ENCODE peak calls at places on chromosome 13, in four cellular contexts. One of them, this sample, is unnamed. For H3K4me1 and H3K27me3, the result is how much of the 10 kb centered on the place peaks cover.

GRCh38 chr13:38519229-38519910 is 167.5 kb upstream of the FREM2 start:
- DNase-seq in CD4-positive, alpha-beta memory T cell: no peak
- DNase-seq in heart right ventricle: no peak
- DNase-seq in iPS DF 6.9: no peak
- DNase-seq in this sample: no peak

GRCh38 chr13:44523176-44524017 is 52.7 kb downstream of the TSC22D1 start:
- DNase-seq in CD4-positive, alpha-beta memory T cell: no peak
- DNase-seq in heart right ventricle: no peak
- DNase-seq in iPS DF 6.9: no peak
- DNase-seq in this sample: no peak

GRCh38 chr13:95404141-95404882 is 103.1 kb upstream of the ABCC4 start:
- DNase-seq in CD4-positive, alpha-beta memory T cell: peak
- DNase-seq in heart right ventricle: peak
- DNase-seq in iPS DF 6.9: peak
- DNase-seq in this sample: peak

GRCh38 chr13:28313579-28313978 is 175.2 kb downstream of the PAN3 start:
- DNase-seq in CD4-positive, alpha-beta memory T cell: no peak
- DNase-seq in heart right ventricle: no peak
- DNase-seq in iPS DF 6.9: no peak
- DNase-seq in this sample: no peak

GRCh38 chr13:57634829-57635165 is 3.3 kb downstream of the PCDH17 start:
- DNase-seq in CD4-positive, alpha-beta memory T cell: no peak
- DNase-seq in heart right ventricle: peak
- DNase-seq in iPS DF 6.9: no peak
- DNase-seq in this sample: peak

GRCh38 chr13:114143806-114144605 is 11.6 kb upstream of the RASA3 start:
- DNase-seq in CD4-positive, alpha-beta memory T cell: no peak
- DNase-seq in heart right ventricle: no peak
- DNase-seq in iPS DF 6.9: no peak
- DNase-seq in this sample: no peak

GRCh38 chr13:80048802-80049201 is 292.1 kb downstream of the SPRY2 start:
- DNase-seq in CD4-positive, alpha-beta memory T cell: no peak
- DNase-seq in heart right ventricle: peak
- DNase-seq in iPS DF 6.9: no peak
- DNase-seq in this sample: peak

GRCh38 chr13:102309110-102309509 is 92.7 kb downstream of the FGF14 start:
- DNase-seq in CD4-positive, alpha-beta memory T cell: no peak
- DNase-seq in heart right ventricle: no peak
- DNase-seq in iPS DF 6.9: no peak
- DNase-seq in this sample: no peak

GRCh38 chr13:51148952-51149573 is 38.0 kb upstream of the C13orf42 start:
- DNase-seq in CD4-positive, alpha-beta memory T cell: no peak
- DNase-seq in heart right ventricle: peak
- DNase-seq in iPS DF 6.9: no peak
- DNase-seq in this sample: no peak

GRCh38 chr13:58994778-58995177 is 1169.0 kb downstream of the DIAPH3 start:
- DNase-seq in CD4-positive, alpha-beta memory T cell: no peak
- DNase-seq in heart right ventricle: no peak
- DNase-seq in iPS DF 6.9: no peak
- DNase-seq in this sample: no peak

GRCh38 chr13:31044658-31045620 is 112.5 kb downstream of the TEX26 start:
- DNase-seq in CD4-positive, alpha-beta memory T cell: peak
- DNase-seq in heart right ventricle: no peak
- DNase-seq in iPS DF 6.9: no peak
- DNase-seq in this sample: no peak

GRCh38 chr13:97495678-97496077 is 61.7 kb downstream of the RAP2A start:
- DNase-seq in CD4-positive, alpha-beta memory T cell: no peak
- DNase-seq in heart right ventricle: no peak
- DNase-seq in iPS DF 6.9: no peak
- DNase-seq in this sample: no peak

GRCh38 chr13:99636728-99637353 is 135.6 kb downstream of the TM9SF2 start:
- DNase-seq in CD4-positive, alpha-beta memory T cell: no peak
- DNase-seq in heart right ventricle: no peak
- DNase-seq in iPS DF 6.9: no peak
- DNase-seq in this sample: no peak

GRCh38 chr13:50611117-50611781 is 232.2 kb downstream of the DLEU7 start:
- DNase-seq in CD4-positive, alpha-beta memory T cell: peak
- DNase-seq in heart right ventricle: no peak
- DNase-seq in iPS DF 6.9: no peak
- DNase-seq in this sample: no peak

GRCh38 chr13:57631607-57632275 is at the start of gene PCDH17:
- DNase-seq in CD4-positive, alpha-beta memory T cell: no peak
- DNase-seq in heart right ventricle: peak
- DNase-seq in iPS DF 6.9: no peak
- DNase-seq in this sample: peak

GRCh38 chr13:102277286-102277685 is 124.6 kb downstream of the FGF14 start:
- DNase-seq in CD4-positive, alpha-beta memory T cell: no peak
- DNase-seq in heart right ventricle: peak
- DNase-seq in iPS DF 6.9: no peak
- DNase-seq in this sample: no peak

GRCh38 chr13:50323440-50324070 is 308.3 kb downstream of the KCNRG start:
- DNase-seq in CD4-positive, alpha-beta memory T cell: no peak
- DNase-seq in heart right ventricle: no peak
- DNase-seq in iPS DF 6.9: no peak
- DNase-seq in this sample: no peak

GRCh38 chr13:112140366-112140765 is 73.4 kb downstream of the SOX1 start:
- DNase-seq in CD4-positive, alpha-beta memory T cell: no peak
- DNase-seq in heart right ventricle: no peak
- DNase-seq in iPS DF 6.9: no peak
- DNase-seq in this sample: peak

GRCh38 chr13:77545626-77546412 is 10.3 kb downstream of the SCEL start:
- DNase-seq in CD4-positive, alpha-beta memory T cell: no peak
- DNase-seq in heart right ventricle: no peak
- DNase-seq in iPS DF 6.9: no peak
- DNase-seq in this sample: no peak

GRCh38 chr13:113748101-113748861 is 10.7 kb upstream of the TMEM255B start:
- DNase-seq in CD4-positive, alpha-beta memory T cell: no peak
- DNase-seq in heart right ventricle: no peak
- DNase-seq in iPS DF 6.9: no peak
- DNase-seq in this sample: no peak

DNA sequence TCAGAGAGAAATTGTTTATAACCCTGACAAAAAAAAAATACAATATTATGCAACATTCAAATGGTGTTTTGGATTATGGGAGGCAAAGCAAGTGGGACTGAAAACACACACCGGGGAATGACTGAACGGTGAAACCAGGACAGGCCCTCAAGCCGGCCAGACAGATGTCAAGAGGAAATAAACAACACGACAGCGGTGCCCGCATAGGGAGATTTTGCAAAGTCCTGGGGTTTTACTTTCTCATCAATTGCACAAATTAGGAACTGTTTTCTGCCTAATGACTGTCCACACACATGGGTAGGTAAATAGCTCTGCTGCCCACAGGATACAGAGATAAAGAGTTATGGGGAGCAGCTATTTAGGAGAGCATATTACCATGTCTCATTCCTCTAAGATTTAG is 134.5 kb downstream of the IRS2 start:
- DNase-seq in CD4-positive, alpha-beta memory T cell: no peak
- DNase-seq in heart right ventricle: no peak
- DNase-seq in iPS DF 6.9: no peak
- DNase-seq in this sample: peak
- H3K27ac ChIP-seq in CD4-positive, alpha-beta memory T cell: no peak
- H3K27ac ChIP-seq in heart right ventricle: no peak
- H3K27ac ChIP-seq in iPS DF 6.9: no peak
- H3K27ac ChIP-seq in this sample: no peak

DNA sequence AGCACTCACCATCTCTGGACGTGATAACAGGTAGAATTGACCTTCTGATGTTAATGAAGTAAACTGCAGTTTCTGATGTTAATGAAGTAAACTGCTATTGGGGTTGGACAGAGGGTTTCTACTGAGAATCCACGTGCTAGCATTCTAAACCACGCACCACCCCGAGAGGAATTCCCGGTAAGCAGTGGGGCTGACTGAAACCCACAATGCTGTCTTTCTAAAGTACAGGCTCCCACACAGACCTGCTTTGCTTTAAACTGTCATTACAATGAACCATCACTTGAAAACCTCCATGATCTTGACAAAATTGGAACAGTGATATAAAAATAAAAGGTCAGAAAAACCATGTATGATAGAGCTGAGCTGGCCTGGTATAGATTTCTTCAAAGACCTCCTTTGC is 559.0 kb downstream of the FGF9 start:
- DNase-seq in CD4-positive, alpha-beta memory T cell: no peak
- DNase-seq in heart right ventricle: no peak
- DNase-seq in iPS DF 6.9: no peak
- DNase-seq in this sample: no peak
- H3K4me1 ChIP-seq in CD4-positive, alpha-beta memory T cell: under half
- H3K4me1 ChIP-seq in heart right ventricle: under half
- H3K4me1 ChIP-seq in iPS DF 6.9: under half
- H3K4me1 ChIP-seq in this sample: under half

GRCh38 chr13:19519049-19519448 is 42.3 kb downstream of the TPTE2 start:
- DNase-seq in CD4-positive, alpha-beta memory T cell: no peak
- DNase-seq in heart right ventricle: no peak
- DNase-seq in iPS DF 6.9: no peak
- DNase-seq in this sample: no peak
- H3K27me3 ChIP-seq in CD4-positive, alpha-beta memory T cell: under half
- H3K27me3 ChIP-seq in heart right ventricle: under half
- H3K27me3 ChIP-seq in iPS DF 6.9: under half
- H3K27me3 ChIP-seq in this sample: under half

GRCh38 chr13:105445793-105446192 is 1089.7 kb downstream of the EFNB2 start:
- DNase-seq in CD4-positive, alpha-beta memory T cell: no peak
- DNase-seq in heart right ventricle: no peak
- DNase-seq in iPS DF 6.9: no peak
- DNase-seq in this sample: no peak

GRCh38 chr13:105436946-105437345 is 1098.5 kb downstream of the EFNB2 start:
- DNase-seq in CD4-positive, alpha-beta memory T cell: no peak
- DNase-seq in heart right ventricle: no peak
- DNase-seq in iPS DF 6.9: no peak
- DNase-seq in this sample: no peak

GRCh38 chr13:105442941-105443340 is 1092.5 kb downstream of the EFNB2 start:
- DNase-seq in CD4-positive, alpha-beta memory T cell: no peak
- DNase-seq in heart right ventricle: peak
- DNase-seq in iPS DF 6.9: no peak
- DNase-seq in this sample: no peak

GRCh38 chr13:105442040-105442439 is 1093.4 kb downstream of the EFNB2 start:
- DNase-seq in CD4-positive, alpha-beta memory T cell: no peak
- DNase-seq in heart right ventricle: no peak
- DNase-seq in iPS DF 6.9: no peak
- DNase-seq in this sample: no peak

DNA sequence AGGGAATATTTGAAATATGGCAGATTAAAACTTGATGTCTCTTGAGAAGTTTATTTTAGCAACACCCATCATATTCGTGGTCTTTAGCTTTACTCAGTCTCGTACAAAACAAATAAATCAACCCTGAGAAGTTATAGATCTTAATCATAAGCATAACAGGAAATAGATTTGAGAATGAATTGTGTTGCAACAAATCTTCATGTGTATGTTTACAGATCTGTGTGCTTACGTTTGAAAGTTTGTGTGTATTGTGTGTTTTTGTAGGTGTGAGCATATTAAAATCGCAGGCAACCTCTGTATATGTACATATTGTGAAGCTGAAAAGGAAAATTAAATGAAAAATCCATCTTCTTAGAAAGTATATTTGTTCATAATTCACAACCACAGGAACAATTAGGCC is 1094.1 kb downstream of the EFNB2 start:
- DNase-seq in CD4-positive, alpha-beta memory T cell: no peak
- DNase-seq in heart right ventricle: no peak
- DNase-seq in iPS DF 6.9: no peak
- DNase-seq in this sample: no peak
- H3K27ac ChIP-seq in CD4-positive, alpha-beta memory T cell: no peak
- H3K27ac ChIP-seq in heart right ventricle: no peak
- H3K27ac ChIP-seq in iPS DF 6.9: no peak
- H3K27ac ChIP-seq in this sample: no peak

DNA sequence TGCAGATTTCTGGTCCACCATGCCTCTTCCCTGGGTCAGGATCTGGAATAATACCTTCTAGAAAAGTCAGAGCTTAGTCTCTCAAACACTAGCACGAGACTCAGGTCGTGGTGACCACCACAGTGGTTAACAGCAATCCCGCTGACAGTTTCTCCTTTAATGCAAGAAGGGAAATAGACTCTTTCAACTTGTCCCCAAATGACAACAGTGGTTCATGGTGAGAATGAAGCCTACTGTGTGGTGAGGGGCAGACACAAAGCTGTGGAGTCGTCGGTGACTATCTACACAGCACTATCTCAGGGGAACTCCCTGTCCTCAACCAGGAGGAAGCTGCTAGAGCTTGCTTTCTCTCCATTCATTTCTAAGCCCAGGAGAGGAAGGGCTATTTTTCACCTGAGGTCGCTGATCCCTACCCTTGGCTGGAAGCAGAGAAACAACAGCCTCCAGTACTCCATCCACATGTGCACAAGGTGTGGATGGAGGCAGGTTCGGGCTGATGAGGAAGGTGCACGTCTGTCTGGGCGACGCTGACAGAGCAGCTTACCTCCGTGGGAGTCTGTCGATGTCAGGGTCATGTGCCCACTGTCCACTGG is 72.4 kb downstream of the STK24 start:
- DNase-seq in CD4-positive, alpha-beta memory T cell: no peak
- DNase-seq in heart right ventricle: no peak
- DNase-seq in iPS DF 6.9: no peak
- DNase-seq in this sample: no peak
- H3K4me1 ChIP-seq in CD4-positive, alpha-beta memory T cell: half or more
- H3K4me1 ChIP-seq in heart right ventricle: half or more
- H3K4me1 ChIP-seq in iPS DF 6.9: under half
- H3K4me1 ChIP-seq in this sample: half or more

GRCh38 chr13:25175026-25175425 is 2.9 kb upstream of the AMER2 start:
- DNase-seq in CD4-positive, alpha-beta memory T cell: no peak
- DNase-seq in heart right ventricle: no peak
- DNase-seq in iPS DF 6.9: no peak
- DNase-seq in this sample: no peak

GRCh38 chr13:25171517-25172302 is at the start of gene AMER2:
- DNase-seq in CD4-positive, alpha-beta memory T cell: no peak
- DNase-seq in heart right ventricle: no peak
- DNase-seq in iPS DF 6.9: no peak
- DNase-seq in this sample: no peak

GRCh38 chr13:25172303-25172630 is 179 bp upstream of the AMER2 start:
- DNase-seq in CD4-positive, alpha-beta memory T cell: no peak
- DNase-seq in heart right ventricle: no peak
- DNase-seq in iPS DF 6.9: no peak
- DNase-seq in this sample: no peak

GRCh38 chr13:25175431-25175830 is 3.3 kb upstream of the AMER2 start:
- DNase-seq in CD4-positive, alpha-beta memory T cell: no peak
- DNase-seq in heart right ventricle: no peak
- DNase-seq in iPS DF 6.9: no peak
- DNase-seq in this sample: no peak

GRCh38 chr13:25174304-25174703 is 2.2 kb upstream of the AMER2 start:
- DNase-seq in CD4-positive, alpha-beta memory T cell: no peak
- DNase-seq in heart right ventricle: no peak
- DNase-seq in iPS DF 6.9: no peak
- DNase-seq in this sample: no peak
- H3K27me3 ChIP-seq in CD4-positive, alpha-beta memory T cell: under half
- H3K27me3 ChIP-seq in heart right ventricle: half or more
- H3K27me3 ChIP-seq in iPS DF 6.9: under half
- H3K27me3 ChIP-seq in this sample: under half

DNA sequence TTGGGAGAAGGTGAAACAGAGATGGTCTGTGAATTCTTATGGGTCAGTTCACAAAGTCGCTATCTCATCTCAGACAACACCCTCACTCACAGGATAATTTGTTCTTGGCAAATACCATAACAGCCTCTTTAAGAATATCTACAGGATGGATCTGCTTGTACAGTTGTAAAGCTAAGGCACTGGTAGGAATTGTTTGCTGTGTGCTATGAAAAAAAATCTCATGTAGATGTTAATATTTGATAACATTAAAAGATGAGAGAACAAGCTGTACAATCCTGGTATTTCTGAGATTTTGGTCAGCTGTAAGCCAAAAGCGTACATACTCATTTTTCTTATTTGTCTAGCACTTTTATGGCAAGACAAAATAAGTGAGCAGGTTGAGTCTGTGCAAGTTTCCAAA is 814.6 kb upstream of the MIR17HG start:
- DNase-seq in CD4-positive, alpha-beta memory T cell: no peak
- DNase-seq in heart right ventricle: no peak
- DNase-seq in iPS DF 6.9: no peak
- DNase-seq in this sample: no peak
- H3K27ac ChIP-seq in CD4-positive, alpha-beta memory T cell: no peak
- H3K27ac ChIP-seq in heart right ventricle: no peak
- H3K27ac ChIP-seq in iPS DF 6.9: no peak
- H3K27ac ChIP-seq in this sample: no peak

GRCh38 chr13:67130444-67130843 is 99.7 kb downstream of the PCDH9 start:
- DNase-seq in CD4-positive, alpha-beta memory T cell: no peak
- DNase-seq in heart right ventricle: no peak
- DNase-seq in iPS DF 6.9: no peak
- DNase-seq in this sample: no peak
- H3K4me1 ChIP-seq in CD4-positive, alpha-beta memory T cell: under half
- H3K4me1 ChIP-seq in heart right ventricle: under half
- H3K4me1 ChIP-seq in iPS DF 6.9: under half
- H3K4me1 ChIP-seq in this sample: under half

This sample was measured in tibial artery.